ENCODE peak calls at places on chromosomes 11 and 22, in ten cellular contexts. P is endodermal cell, M is prostate gland, D is cardiac muscle cell, W is mesenchymal stem cell, G is esophagus squamous epithelium, O is Panc1, C is heart left ventricle, A is PC-3, N is ovary. B is an unnamed sample.

GRCh38 chr11:107991868-107992414 is 16.8 kb upstream of the CUL5 start:
- DNase-seq in D (no peak), C (no peak), G (no peak), P (no peak), A (no peak), M (no peak), O (no peak), W (no peak), N (no peak), B (no peak)

GRCh38 chr11:17683378-17684161 is 35.8 kb upstream of the MYOD1 start:
- DNase-seq in M (no peak), O (no peak), N (no peak), G (no peak), D (no peak), A (peak; percentile 80), P (no peak), C (no peak), W (peak; percentile 37), B (peak; percentile 91)

GRCh38 chr11:73268671-73269271 is 3.4 kb upstream of the P2RY6 start:
- DNase-seq in P (peak; percentile 49), C (no peak), O (no peak), M (no peak), A (no peak), G (no peak), N (no peak), D (no peak), W (no peak), B (no peak)

GRCh38 chr11:14529933-14530332 is 9.7 kb upstream of the PSMA1 start:
- DNase-seq in A (peak; percentile 45), C (no peak), M (no peak), O (no peak), G (no peak), N (no peak), P (no peak), D (no peak), W (no peak), B (no peak)

GRCh38 chr22:18979957-18980356 is 43.9 kb upstream of the PRODH start:
- DNase-seq in P (peak; percentile 16), W (no peak), G (no peak), D (no peak), O (no peak), A (no peak), N (no peak), M (no peak), C (no peak), B (no peak)

GRCh38 chr22:36486619-36487384 is 5.4 kb upstream of the TXN2 start:
- DNase-seq in N (no peak), C (peak; percentile 46), W (peak; percentile 80), G (no peak), M (peak; percentile 36), P (peak; percentile 91), D (peak; percentile 63), O (no peak), A (peak; percentile 56), B (no peak)

GRCh38 chr11:108886608-108887007 is 221.7 kb downstream of the DDX10 start:
- DNase-seq in W (peak; percentile 30), G (no peak), C (no peak), P (no peak), O (no peak), M (no peak), A (peak; percentile 61), D (no peak), N (no peak), B (no peak)

GRCh38 chr22:39910875-39911601 is 10.2 kb downstream of the GRAP2 start:
- DNase-seq in W (no peak), O (no peak), M (no peak), P (no peak), C (no peak), N (no peak), G (no peak), D (no peak), A (no peak), B (no peak)

GRCh38 chr11:75474878-75475766 is 42.1 kb upstream of the KLHL35 start:
- DNase-seq in O (no peak), D (peak; percentile 24), M (no peak), A (no peak), P (peak; percentile 90), N (peak; percentile 81), W (peak; percentile 76), C (peak; percentile 63), G (no peak), B (no peak)

GRCh38 chr11:96103102-96103501 is 179.2 kb upstream of the MTMR2 start:
- DNase-seq in D (no peak), P (no peak), M (no peak), G (no peak), W (no peak), N (no peak), A (no peak), O (no peak), C (no peak), B (no peak)

GRCh38 chr11:15836801-15837200 is 519.5 kb downstream of the SOX6 start:
- DNase-seq in O (no peak), P (no peak), W (no peak), N (no peak), G (no peak), A (no peak), M (no peak), D (no peak), C (no peak), B (no peak)

GRCh38 chr11:3153291-3153861 is 11.7 kb downstream of the OSBPL5 start:
- DNase-seq in W (peak; percentile 97), N (peak; percentile 84), G (no peak), D (no peak), C (peak; percentile 73), O (no peak), A (no peak), M (no peak), P (no peak), B (no peak)
- H3K4me3 ChIP-seq in W (peak overlapping the region; percentile 1), N (no peak overlapping the region), G (peak overlapping the region; percentile 28), D (no peak overlapping the region), C (no peak overlapping the region), O (no peak overlapping the region), A (no peak overlapping the region), M (no peak overlapping the region), P (no peak overlapping the region), B (no peak overlapping the region)

GRCh38 chr11:61787928-61788491 is 4.4 kb downstream of the TMEM258 start:
- DNase-seq in C (no peak), A (peak; percentile 48), O (no peak), N (no peak), M (no peak), G (no peak), W (peak; percentile 74), P (peak; percentile 89), D (peak; percentile 82), B (peak; percentile 20)
- H3K36me3 ChIP-seq in C (peaks cover 10% of the 10 kb centered on the region), A (peaks cover 38% of the 10 kb centered on the region), O (peaks cover 2% of the 10 kb centered on the region), N (no peaks in the 10 kb centered on the region), M (peaks cover 5% of the 10 kb centered on the region), G (peaks cover 43% of the 10 kb centered on the region), W (peaks cover 71% of the 10 kb centered on the region), P (peaks cover 57% of the 10 kb centered on the region), D (peaks cover 24% of the 10 kb centered on the region), B (peaks cover 41% of the 10 kb centered on the region)

GRCh38 chr11:71191201-71191600 is 61.2 kb downstream of the SHANK2 start:
- DNase-seq in A (no peak), O (no peak), D (no peak), C (no peak), M (no peak), G (no peak), P (no peak), W (no peak), N (no peak), B (no peak)

GRCh38 chr11:71190551-71190950 is 61.8 kb downstream of the SHANK2 start:
- DNase-seq in D (no peak), M (no peak), O (no peak), G (no peak), P (no peak), N (peak; percentile 7), A (no peak), W (no peak), C (no peak), B (no peak)

GRCh38 chr11:71194702-71195101 is 57.7 kb downstream of the SHANK2 start:
- DNase-seq in W (no peak), N (no peak), O (no peak), P (no peak), A (no peak), C (no peak), M (no peak), D (no peak), G (no peak), B (no peak)

GRCh38 chr11:71193431-71193830 is 58.9 kb downstream of the SHANK2 start:
- DNase-seq in M (no peak), O (no peak), W (no peak), N (peak; percentile 6), D (no peak), G (no peak), A (no peak), P (no peak), C (no peak), B (no peak)

DNA sequence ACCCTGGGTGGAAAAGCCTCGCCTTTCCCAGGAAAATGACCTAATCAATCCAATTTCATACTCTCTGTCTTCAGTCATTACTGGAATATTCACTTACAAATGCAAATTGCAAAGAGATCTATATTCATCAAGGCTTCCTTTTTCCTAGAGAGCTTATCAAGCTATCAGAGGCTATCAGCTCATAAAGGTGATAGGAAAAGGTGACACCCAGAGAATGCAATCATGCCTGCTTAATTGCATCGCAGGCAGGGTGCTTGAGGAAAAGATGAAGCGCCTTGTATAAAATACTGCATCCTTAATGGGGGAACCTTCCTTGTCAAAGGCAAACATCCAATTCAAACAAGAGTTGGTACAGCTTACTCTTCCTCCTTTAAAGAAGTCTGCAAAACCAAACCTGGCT is 59.7 kb downstream of the SHANK2 start:
- DNase-seq in D (no peak), M (no peak), N (no peak), A (no peak), C (no peak), G (no peak), O (no peak), P (no peak), W (no peak), B (no peak)
- H3K9me3 ChIP-seq in D (no peaks in the 10 kb centered on the region), M (no peaks in the 10 kb centered on the region), N (no peaks in the 10 kb centered on the region), A (no peaks in the 10 kb centered on the region), C (no peaks in the 10 kb centered on the region), G (no peaks in the 10 kb centered on the region), O (no peaks in the 10 kb centered on the region), P (no peaks in the 10 kb centered on the region), W (no peaks in the 10 kb centered on the region), B (no peaks in the 10 kb centered on the region)

GRCh38 chr11:76668362-76669155 is 2.0 kb downstream of the LRRC32 start:
- DNase-seq in C (no peak), D (no peak), G (no peak), M (no peak), O (no peak), P (peak; percentile 33), N (peak; percentile 23), A (no peak), W (no peak), B (no peak)
- H3K4me3 ChIP-seq in C (peak overlapping the region; percentile 79), D (no peak overlapping the region), G (peak overlapping the region; percentile 77), M (no peak overlapping the region), O (no peak overlapping the region), P (no peak overlapping the region), N (no peak overlapping the region), A (no peak overlapping the region), W (peak overlapping the region; percentile 94), B (no peak overlapping the region)